ENCODE peak calls at places on chromosomes 13 and 19, in eight cellular contexts. One of them, this sample, is unnamed.

GRCh38 chr19:15562861-15563260 is 52.2 kb upstream of the CYP4F8 start:
- DNase-seq in adrenal gland: peak; percentile 29
- DNase-seq in sigmoid colon: no peak
- DNase-seq in NCI-H187: no peak
- DNase-seq in COR-L47: no peak
- DNase-seq in T-helper 1 cell: no peak
- DNase-seq in B cell: no peak
- DNase-seq in OCI-LY7: no peak
- DNase-seq in this sample: no peak

GRCh38 chr19:13069415-13070369 is 33.0 kb downstream of the LYL1 start:
- DNase-seq in adrenal gland: no peak
- DNase-seq in sigmoid colon: no peak
- DNase-seq in NCI-H187: no peak
- DNase-seq in COR-L47: peak; percentile 58
- DNase-seq in T-helper 1 cell: no peak
- DNase-seq in B cell: no peak
- DNase-seq in OCI-LY7: no peak
- DNase-seq in this sample: no peak

GRCh38 chr13:108961542-108962125 is 332.2 kb downstream of the MYO16 start:
- DNase-seq in adrenal gland: no peak
- DNase-seq in sigmoid colon: no peak
- DNase-seq in NCI-H187: peak; percentile 32
- DNase-seq in COR-L47: peak; percentile 40
- DNase-seq in T-helper 1 cell: no peak
- DNase-seq in B cell: peak; percentile 28
- DNase-seq in OCI-LY7: peak; percentile 47
- DNase-seq in this sample: peak; percentile 51

GRCh38 chr19:48966541-48967345 is 1.6 kb downstream of the FTL start:
- DNase-seq in adrenal gland: no peak
- DNase-seq in sigmoid colon: no peak
- DNase-seq in NCI-H187: no peak
- DNase-seq in COR-L47: no peak
- DNase-seq in T-helper 1 cell: no peak
- DNase-seq in B cell: no peak
- DNase-seq in OCI-LY7: no peak
- DNase-seq in this sample: no peak

GRCh38 chr19:17266589-17266974 is 661 bp upstream of the BABAM1 start:
- DNase-seq in adrenal gland: no peak
- DNase-seq in sigmoid colon: no peak
- DNase-seq in NCI-H187: no peak
- DNase-seq in COR-L47: no peak
- DNase-seq in T-helper 1 cell: no peak
- DNase-seq in B cell: peak; percentile 59
- DNase-seq in OCI-LY7: no peak
- DNase-seq in this sample: no peak

GRCh38 chr19:55641376-55642152 is 762 bp downstream of the ZNF580 start:
- DNase-seq in adrenal gland: peak; percentile 53
- DNase-seq in sigmoid colon: peak; percentile 75
- DNase-seq in NCI-H187: no peak
- DNase-seq in COR-L47: no peak
- DNase-seq in T-helper 1 cell: no peak
- DNase-seq in B cell: peak; percentile 70
- DNase-seq in OCI-LY7: peak; percentile 47
- DNase-seq in this sample: peak; percentile 44

GRCh38 chr13:101639711-101640110 is 187.2 kb downstream of the ITGBL1 start:
- DNase-seq in adrenal gland: no peak
- DNase-seq in sigmoid colon: no peak
- DNase-seq in NCI-H187: no peak
- DNase-seq in COR-L47: no peak
- DNase-seq in T-helper 1 cell: no peak
- DNase-seq in B cell: no peak
- DNase-seq in OCI-LY7: no peak
- DNase-seq in this sample: no peak

GRCh38 chr19:47450478-47450877 is 21.2 kb downstream of the SLC8A2 start:
- DNase-seq in adrenal gland: no peak
- DNase-seq in sigmoid colon: no peak
- DNase-seq in NCI-H187: no peak
- DNase-seq in COR-L47: no peak
- DNase-seq in T-helper 1 cell: no peak
- DNase-seq in B cell: no peak
- DNase-seq in OCI-LY7: no peak
- DNase-seq in this sample: no peak

GRCh38 chr19:42042455-42043170 is 27.4 kb downstream of the GRIK5 start:
- DNase-seq in adrenal gland: no peak
- DNase-seq in sigmoid colon: no peak
- DNase-seq in NCI-H187: no peak
- DNase-seq in COR-L47: no peak
- DNase-seq in T-helper 1 cell: no peak
- DNase-seq in B cell: no peak
- DNase-seq in OCI-LY7: no peak
- DNase-seq in this sample: no peak

GRCh38 chr19:32677657-32678056 is 2.0 kb downstream of the RGS9BP start:
- DNase-seq in adrenal gland: no peak
- DNase-seq in sigmoid colon: no peak
- DNase-seq in NCI-H187: no peak
- DNase-seq in COR-L47: no peak
- DNase-seq in T-helper 1 cell: no peak
- DNase-seq in B cell: no peak
- DNase-seq in OCI-LY7: no peak
- DNase-seq in this sample: no peak